ENCODE peak calls at places on chromosome 1, in six cellular contexts. S, X, P, M, B and T are unnamed samples.

GRCh38 chr1:197481101-197481500 is 213.0 kb downstream of the CRB1 start:
- DNase-seq in S (no peak), X (no peak), P (no peak), M (no peak), B (no peak), T (peak)

GRCh38 chr1:33273961-33274371 is 17.7 kb downstream of the ZNF362 start:
- DNase-seq in S (no peak), X (no peak), P (no peak), M (no peak), B (no peak), T (no peak)

GRCh38 chr1:6251233-6251632 is 7.3 kb downstream of the HES3 start:
- DNase-seq in S (no peak), X (no peak), P (no peak), M (no peak), B (no peak), T (no peak)

GRCh38 chr1:36101546-36101945 is 12.9 kb downstream of the ADPRS start:
- DNase-seq in S (no peak), X (no peak), P (no peak), M (no peak), B (no peak), T (no peak)

GRCh38 chr1:47927165-47927564 is 70.0 kb downstream of the TRABD2B start:
- DNase-seq in S (no peak), X (no peak), P (peak), M (no peak), B (no peak), T (no peak)

GRCh38 chr1:205476648-205477047 is 20.8 kb upstream of the BLACAT1 start:
- DNase-seq in S (no peak), X (no peak), P (no peak), M (no peak), B (no peak), T (no peak)

GRCh38 chr1:186476306-186477040 is 15.6 kb upstream of the PDC start:
- DNase-seq in S (no peak), X (peak), P (no peak), M (no peak), B (no peak), T (no peak)

GRCh38 chr1:204255966-204256365 is 42.2 kb upstream of the GOLT1A start:
- DNase-seq in S (no peak), X (no peak), P (no peak), M (no peak), B (no peak), T (peak)

GRCh38 chr1:53484705-53485477 is 25.7 kb downstream of the DMRTB1 start:
- DNase-seq in S (no peak), X (no peak), P (no peak), M (no peak), B (no peak), T (no peak)

GRCh38 chr1:21804536-21804935 is 7.5 kb upstream of the LDLRAD2 start:
- DNase-seq in S (no peak), X (no peak), P (no peak), M (no peak), B (no peak), T (no peak)

GRCh38 chr1:32138965-32139364 is 31.1 kb downstream of the KPNA6 start:
- DNase-seq in S (no peak), X (no peak), P (no peak), M (no peak), B (no peak), T (no peak)

GRCh38 chr1:161307892-161308638 is 1.7 kb downstream of the MPZ start:
- DNase-seq in S (no peak), X (no peak), P (no peak), M (no peak), B (no peak), T (no peak)

GRCh38 chr1:230747139-230747730 is at the start of gene CAPN9:
- DNase-seq in S (peak), X (no peak), P (no peak), M (no peak), B (no peak), T (no peak)
- H3K4me3 ChIP-seq in S (no peak), X (no peak), P (no peak), M (no peak), B (no peak), T (no peak)

GRCh38 chr1:60281360-60281932 is 207.9 kb upstream of the C1orf87 start:
- DNase-seq in S (peak), X (no peak), P (peak), M (peak), B (peak), T (peak)
- TF ChIP-seq CTCF in S (peak), X (peak), P (no peak), M (peak), B (peak), T (peak)

GRCh38 chr1:155983191-155984023 is 5.1 kb upstream of the ARHGEF2 start:
- DNase-seq in S (no peak), X (peak), P (peak), M (peak), B (peak), T (peak)

GRCh38 chr1:155981266-155982088 is 3.1 kb upstream of the ARHGEF2 start:
- DNase-seq in S (no peak), X (peak), P (no peak), M (peak), B (no peak), T (peak)

GRCh38 chr1:155979525-155980343 is 1.4 kb upstream of the ARHGEF2 start:
- DNase-seq in S (peak), X (no peak), P (no peak), M (peak), B (peak), T (no peak)

GRCh38 chr1:155984341-155984740 is 6.0 kb upstream of the ARHGEF2 start:
- DNase-seq in S (no peak), X (no peak), P (no peak), M (no peak), B (no peak), T (no peak)

DNA sequence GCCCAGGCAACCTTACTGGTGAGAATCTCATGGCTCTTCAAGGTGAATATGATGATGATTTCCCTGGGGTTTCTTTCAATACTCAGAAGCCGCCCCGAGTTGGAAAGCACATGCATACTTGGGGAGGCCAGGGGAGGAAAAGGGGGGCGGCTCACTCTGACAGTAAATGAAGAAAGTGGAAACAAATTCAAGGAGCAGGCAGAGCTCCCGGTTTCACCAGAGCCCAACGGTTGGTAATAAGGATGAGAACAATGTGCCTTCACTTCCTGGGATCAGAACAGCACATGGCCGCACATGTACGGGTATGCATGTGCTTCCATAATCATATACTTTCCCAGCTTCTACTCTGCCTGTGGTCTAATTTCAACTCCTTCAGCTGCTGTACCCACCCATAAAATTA is 3.8 kb upstream of the ARHGEF2 start:
- DNase-seq in S (no peak), X (no peak), P (no peak), M (no peak), B (no peak), T (no peak)
- H3K4me3 ChIP-seq in S (no peak), X (peak), P (no peak), M (peak), B (peak), T (peak)

DNA sequence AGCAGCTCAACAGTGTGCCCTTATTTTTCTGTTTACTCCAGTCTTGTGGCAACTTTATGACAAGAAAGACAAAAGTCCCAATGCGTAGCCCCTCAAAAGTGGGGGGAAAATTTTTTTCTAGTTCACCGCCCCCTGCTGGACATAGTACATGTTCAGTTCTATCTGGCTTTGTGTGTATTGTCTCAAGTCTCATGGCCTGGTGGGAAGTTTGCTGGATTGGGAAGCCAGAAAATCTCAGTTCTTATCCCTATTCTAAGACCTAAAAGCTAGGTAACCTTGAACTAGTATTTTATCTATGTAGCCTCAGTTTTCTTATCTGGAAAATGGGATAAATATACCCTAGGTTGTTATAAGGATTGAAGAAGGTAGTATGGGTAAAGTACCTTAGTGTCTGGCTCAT is 55.8 kb upstream of the LDLRAP1 start:
- DNase-seq in S (no peak), X (no peak), P (no peak), M (no peak), B (no peak), T (no peak)
- TF ChIP-seq CTCF in S (no peak), X (peak), P (no peak), M (peak), B (peak), T (peak)